ENCODE peak calls at places on chromosomes 2 and 18, in six cellular contexts. One of them, this sample, is unnamed. For H3K36me3, the result is how much of the 10 kb centered on the place peaks cover.

GRCh38 chr2:177784449-177784845 is 288.1 kb downstream of the PDE11A start:
- DNase-seq in ascending aorta: no peak
- DNase-seq in upper lobe of right lung: no peak
- DNase-seq in SK-N-SH: no peak
- DNase-seq in Peyer's patch: no peak
- DNase-seq in tibial nerve: no peak
- DNase-seq in this sample: peak

GRCh38 chr2:53129851-53130250 is 637.8 kb upstream of the CHAC2 start:
- DNase-seq in ascending aorta: no peak
- DNase-seq in upper lobe of right lung: no peak
- DNase-seq in SK-N-SH: no peak
- DNase-seq in Peyer's patch: no peak
- DNase-seq in tibial nerve: no peak
- DNase-seq in this sample: peak

GRCh38 chr18:42039396-42039795 is 84.4 kb downstream of the PIK3C3 start:
- DNase-seq in ascending aorta: no peak
- DNase-seq in upper lobe of right lung: no peak
- DNase-seq in SK-N-SH: no peak
- DNase-seq in Peyer's patch: no peak
- DNase-seq in tibial nerve: no peak
- DNase-seq in this sample: no peak

GRCh38 chr2:30410217-30410616 is 36.8 kb upstream of the LCLAT1 start:
- DNase-seq in ascending aorta: no peak
- DNase-seq in upper lobe of right lung: no peak
- DNase-seq in SK-N-SH: no peak
- DNase-seq in Peyer's patch: no peak
- DNase-seq in tibial nerve: no peak
- DNase-seq in this sample: peak

GRCh38 chr2:109529532-109530449 is 84.0 kb downstream of the SEPTIN10 start:
- DNase-seq in ascending aorta: no peak
- DNase-seq in upper lobe of right lung: peak
- DNase-seq in SK-N-SH: no peak
- DNase-seq in Peyer's patch: no peak
- DNase-seq in tibial nerve: no peak
- DNase-seq in this sample: no peak

GRCh38 chr2:210586381-210586780 is 30.0 kb downstream of the CPS1 start:
- DNase-seq in ascending aorta: no peak
- DNase-seq in upper lobe of right lung: no peak
- DNase-seq in SK-N-SH: no peak
- DNase-seq in Peyer's patch: no peak
- DNase-seq in tibial nerve: no peak
- DNase-seq in this sample: peak

GRCh38 chr2:199602271-199602895 is 144.6 kb upstream of the SATB2 start:
- DNase-seq in ascending aorta: no peak
- DNase-seq in upper lobe of right lung: no peak
- DNase-seq in SK-N-SH: peak
- DNase-seq in Peyer's patch: no peak
- DNase-seq in tibial nerve: no peak
- DNase-seq in this sample: no peak

GRCh38 chr2:108616290-108616689 is 82.0 kb downstream of the LIMS1 start:
- DNase-seq in ascending aorta: no peak
- DNase-seq in upper lobe of right lung: no peak
- DNase-seq in SK-N-SH: no peak
- DNase-seq in Peyer's patch: no peak
- DNase-seq in tibial nerve: no peak
- DNase-seq in this sample: no peak

GRCh38 chr2:64975232-64975791 is 13.9 kb upstream of the SLC1A4 start:
- DNase-seq in ascending aorta: no peak
- DNase-seq in upper lobe of right lung: no peak
- DNase-seq in SK-N-SH: no peak
- DNase-seq in Peyer's patch: no peak
- DNase-seq in tibial nerve: no peak
- DNase-seq in this sample: peak

GRCh38 chr2:168201211-168201610 is 46.2 kb downstream of the STK39 start:
- DNase-seq in ascending aorta: no peak
- DNase-seq in upper lobe of right lung: no peak
- DNase-seq in SK-N-SH: no peak
- DNase-seq in Peyer's patch: no peak
- DNase-seq in tibial nerve: no peak
- DNase-seq in this sample: no peak

GRCh38 chr2:164981217-164981990 is 26.1 kb upstream of the SLC38A11 start:
- DNase-seq in ascending aorta: no peak
- DNase-seq in upper lobe of right lung: no peak
- DNase-seq in SK-N-SH: no peak
- DNase-seq in Peyer's patch: no peak
- DNase-seq in tibial nerve: no peak
- DNase-seq in this sample: no peak

GRCh38 chr2:105274046-105274445 is 32.5 kb downstream of the GPR45 start:
- DNase-seq in ascending aorta: no peak
- DNase-seq in upper lobe of right lung: no peak
- DNase-seq in SK-N-SH: no peak
- DNase-seq in Peyer's patch: no peak
- DNase-seq in tibial nerve: no peak
- DNase-seq in this sample: no peak

GRCh38 chr2:105272176-105272575 is 30.6 kb downstream of the GPR45 start:
- DNase-seq in ascending aorta: no peak
- DNase-seq in upper lobe of right lung: no peak
- DNase-seq in SK-N-SH: no peak
- DNase-seq in Peyer's patch: no peak
- DNase-seq in tibial nerve: no peak
- DNase-seq in this sample: no peak

GRCh38 chr2:105269426-105269825 is 27.9 kb downstream of the GPR45 start:
- DNase-seq in ascending aorta: no peak
- DNase-seq in upper lobe of right lung: no peak
- DNase-seq in SK-N-SH: no peak
- DNase-seq in Peyer's patch: no peak
- DNase-seq in tibial nerve: no peak
- DNase-seq in this sample: no peak

DNA sequence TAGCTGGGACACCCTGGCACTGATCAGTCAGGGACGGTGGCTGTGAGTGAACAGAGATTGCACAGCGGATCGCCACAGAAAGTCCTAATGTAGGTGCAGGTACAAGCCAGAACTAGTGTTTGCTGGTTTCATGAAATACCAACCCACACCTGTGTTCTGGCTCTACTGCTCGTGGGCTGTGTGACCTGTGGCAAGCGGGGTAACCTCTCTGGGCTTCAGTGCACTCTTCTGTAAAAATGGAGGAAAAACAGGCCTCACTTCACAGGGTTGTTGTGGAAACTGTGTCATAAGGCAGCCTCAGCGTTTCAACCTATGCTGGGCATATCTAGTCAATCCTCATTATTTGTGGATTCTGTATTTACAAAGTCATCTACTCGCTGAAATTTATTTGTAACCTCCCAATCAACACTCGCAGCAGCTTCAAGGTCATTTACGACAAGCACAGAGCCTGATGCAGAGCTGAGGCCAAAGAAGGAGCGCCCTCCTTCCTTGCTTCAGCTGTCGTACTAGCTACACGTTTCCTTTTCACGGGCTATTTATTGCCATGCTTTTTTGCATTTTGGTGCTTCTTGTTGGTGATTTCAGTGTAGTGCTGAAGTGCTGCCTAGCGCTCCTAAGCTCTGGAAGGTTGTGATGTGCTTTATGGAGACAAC is 30.0 kb downstream of the GPR45 start:
- DNase-seq in ascending aorta: no peak
- DNase-seq in upper lobe of right lung: no peak
- DNase-seq in SK-N-SH: no peak
- DNase-seq in Peyer's patch: no peak
- DNase-seq in tibial nerve: no peak
- DNase-seq in this sample: no peak
- H3K36me3 ChIP-seq in ascending aorta: half or more
- H3K36me3 ChIP-seq in upper lobe of right lung: half or more
- H3K36me3 ChIP-seq in SK-N-SH: half or more
- H3K36me3 ChIP-seq in Peyer's patch: under half
- H3K36me3 ChIP-seq in tibial nerve: under half
- H3K36me3 ChIP-seq in this sample: under half

DNA sequence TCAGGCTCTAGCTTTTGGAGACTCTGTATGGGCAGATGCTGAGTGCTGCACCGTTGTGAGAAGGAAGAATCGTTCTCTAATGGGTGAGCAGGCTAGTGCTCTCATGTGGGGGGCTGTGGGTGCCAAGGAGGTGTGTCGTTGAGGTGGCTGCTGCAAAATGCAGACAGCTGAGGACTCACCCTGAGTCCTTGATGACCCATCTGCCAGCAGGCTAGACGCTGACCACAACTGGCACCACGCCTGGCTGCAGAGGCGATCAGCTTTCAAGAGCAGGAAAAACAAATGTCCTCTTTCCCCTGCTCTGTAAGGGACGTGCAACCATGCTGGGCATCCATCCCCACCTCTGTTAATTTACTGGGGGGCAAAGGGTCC is 48.2 kb downstream of the HAUS1 start:
- DNase-seq in ascending aorta: no peak
- DNase-seq in upper lobe of right lung: no peak
- DNase-seq in SK-N-SH: no peak
- DNase-seq in Peyer's patch: no peak
- DNase-seq in tibial nerve: no peak
- DNase-seq in this sample: peak
- H3K27ac ChIP-seq in ascending aorta: no peak
- H3K27ac ChIP-seq in upper lobe of right lung: no peak
- H3K27ac ChIP-seq in SK-N-SH: no peak
- H3K27ac ChIP-seq in Peyer's patch: no peak
- H3K27ac ChIP-seq in tibial nerve: no peak
- H3K27ac ChIP-seq in this sample: no peak

GRCh38 chr2:86477349-86477748 is 36.2 kb downstream of the KDM3A start:
- DNase-seq in ascending aorta: no peak
- DNase-seq in upper lobe of right lung: no peak
- DNase-seq in SK-N-SH: no peak
- DNase-seq in Peyer's patch: no peak
- DNase-seq in tibial nerve: no peak
- DNase-seq in this sample: no peak

GRCh38 chr2:86482034-86482433 is 40.9 kb downstream of the KDM3A start:
- DNase-seq in ascending aorta: no peak
- DNase-seq in upper lobe of right lung: no peak
- DNase-seq in SK-N-SH: no peak
- DNase-seq in Peyer's patch: no peak
- DNase-seq in tibial nerve: no peak
- DNase-seq in this sample: no peak

GRCh38 chr2:86480105-86480504 is 38.9 kb downstream of the KDM3A start:
- DNase-seq in ascending aorta: no peak
- DNase-seq in upper lobe of right lung: no peak
- DNase-seq in SK-N-SH: no peak
- DNase-seq in Peyer's patch: no peak
- DNase-seq in tibial nerve: no peak
- DNase-seq in this sample: no peak

GRCh38 chr2:86476092-86476491 is 34.9 kb downstream of the KDM3A start:
- DNase-seq in ascending aorta: no peak
- DNase-seq in upper lobe of right lung: no peak
- DNase-seq in SK-N-SH: no peak
- DNase-seq in Peyer's patch: no peak
- DNase-seq in tibial nerve: no peak
- DNase-seq in this sample: peak

DNA sequence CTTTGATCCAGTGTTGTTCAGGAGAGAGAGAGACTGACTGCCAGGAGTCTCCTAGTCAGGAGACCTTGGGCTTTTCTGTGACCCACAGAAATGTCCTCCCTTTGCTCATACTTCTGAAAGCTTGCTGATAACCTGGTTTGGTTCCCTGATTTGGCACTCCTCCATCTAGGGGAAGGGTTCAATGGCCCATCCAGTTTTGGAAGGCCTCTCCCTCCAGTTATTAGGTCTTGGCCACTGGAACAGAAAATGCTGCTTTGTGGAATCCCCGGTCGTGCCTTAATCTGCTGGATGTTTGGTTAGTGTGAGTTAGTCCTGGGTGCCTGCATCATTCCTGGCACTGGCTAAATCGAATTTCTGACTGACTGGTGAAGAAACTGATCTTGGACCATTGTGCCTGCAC is 35.7 kb downstream of the KDM3A start:
- DNase-seq in ascending aorta: no peak
- DNase-seq in upper lobe of right lung: no peak
- DNase-seq in SK-N-SH: no peak
- DNase-seq in Peyer's patch: no peak
- DNase-seq in tibial nerve: no peak
- DNase-seq in this sample: no peak
- H3K36me3 ChIP-seq in ascending aorta: under half
- H3K36me3 ChIP-seq in upper lobe of right lung: half or more
- H3K36me3 ChIP-seq in SK-N-SH: half or more
- H3K36me3 ChIP-seq in Peyer's patch: under half
- H3K36me3 ChIP-seq in tibial nerve: under half
- H3K36me3 ChIP-seq in this sample: under half

GRCh38 chr2:205850611-205851010 is 168.3 kb downstream of the NRP2 start:
- DNase-seq in ascending aorta: no peak
- DNase-seq in upper lobe of right lung: no peak
- DNase-seq in SK-N-SH: no peak
- DNase-seq in Peyer's patch: no peak
- DNase-seq in tibial nerve: no peak
- DNase-seq in this sample: no peak
- H3K27ac ChIP-seq in ascending aorta: no peak
- H3K27ac ChIP-seq in upper lobe of right lung: no peak
- H3K27ac ChIP-seq in SK-N-SH: no peak
- H3K27ac ChIP-seq in Peyer's patch: no peak
- H3K27ac ChIP-seq in tibial nerve: no peak
- H3K27ac ChIP-seq in this sample: no peak

DNA sequence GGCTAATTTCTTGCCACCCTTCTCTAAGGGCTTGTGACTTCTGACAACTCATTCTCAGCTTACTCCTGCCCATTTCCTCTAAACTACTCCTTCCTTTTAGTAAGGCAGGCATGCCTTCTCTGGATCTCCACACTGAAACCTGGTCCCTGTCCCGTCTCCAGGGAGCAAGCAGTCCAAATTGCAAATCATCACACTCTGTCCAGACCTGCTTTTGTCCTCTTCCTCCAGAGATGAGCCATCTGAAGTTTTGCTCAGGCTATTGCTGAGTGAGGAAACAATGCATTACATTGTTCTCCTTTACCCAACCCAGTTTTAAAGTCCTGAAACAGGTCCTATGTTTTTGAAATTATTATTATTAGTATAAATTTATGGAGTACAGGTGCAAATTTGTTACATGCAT is 57.3 kb downstream of the ARHGAP25 start:
- DNase-seq in ascending aorta: no peak
- DNase-seq in upper lobe of right lung: no peak
- DNase-seq in SK-N-SH: no peak
- DNase-seq in Peyer's patch: no peak
- DNase-seq in tibial nerve: no peak
- DNase-seq in this sample: no peak
- H3K36me3 ChIP-seq in ascending aorta: under half
- H3K36me3 ChIP-seq in upper lobe of right lung: under half
- H3K36me3 ChIP-seq in SK-N-SH: under half
- H3K36me3 ChIP-seq in Peyer's patch: under half
- H3K36me3 ChIP-seq in tibial nerve: under half
- H3K36me3 ChIP-seq in this sample: under half

DNA sequence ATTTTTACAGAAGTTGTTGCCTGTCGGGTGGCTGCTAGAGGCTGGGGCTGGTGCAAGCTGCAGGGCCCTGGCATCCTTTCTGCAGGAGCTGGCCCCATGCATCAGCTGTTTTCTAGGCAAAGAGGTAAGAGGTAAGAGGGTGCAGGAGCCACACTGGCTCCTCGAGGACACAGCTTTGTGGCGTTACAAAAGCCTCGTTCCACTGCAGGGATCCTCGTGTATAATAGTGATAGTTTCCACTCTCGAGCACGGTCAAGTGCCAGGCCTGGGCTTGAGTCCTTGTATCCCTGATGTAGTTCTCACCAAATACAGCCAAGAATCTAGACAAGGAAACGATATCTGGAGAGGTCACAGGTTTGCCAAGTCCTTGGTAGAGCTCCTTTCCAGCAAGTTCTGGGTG is 33.2 kb upstream of the FHOD3 start:
- DNase-seq in ascending aorta: no peak
- DNase-seq in upper lobe of right lung: no peak
- DNase-seq in SK-N-SH: no peak
- DNase-seq in Peyer's patch: no peak
- DNase-seq in tibial nerve: no peak
- DNase-seq in this sample: no peak
- H3K27ac ChIP-seq in ascending aorta: no peak
- H3K27ac ChIP-seq in upper lobe of right lung: no peak
- H3K27ac ChIP-seq in SK-N-SH: no peak
- H3K27ac ChIP-seq in Peyer's patch: no peak
- H3K27ac ChIP-seq in tibial nerve: no peak
- H3K27ac ChIP-seq in this sample: no peak

This sample was measured in brain microvascular endothelial cell.